ENCODE peak calls at places on chromosome 10, in ten cellular contexts. X, K, C, Z, R, J, E, H, V and F are unnamed samples.

GRCh38 chr10:132152896-132153580 is 33.7 kb upstream of the DPYSL4 start:
- DNase-seq in X (no peak), K (no peak), C (no peak), Z (no peak), R (no peak), J (no peak), E (no peak), H (no peak), V (no peak), F (no peak)

GRCh38 chr10:33749042-33749441 is 414.6 kb upstream of the NRP1 start:
- DNase-seq in X (no peak), K (no peak), C (no peak), Z (no peak), R (no peak), J (no peak), E (no peak), H (no peak), V (no peak), F (no peak)

GRCh38 chr10:79449181-79450146 is 4.0 kb upstream of the ZCCHC24 start:
- DNase-seq in X (no peak), K (no peak), C (no peak), Z (no peak), R (peak; percentile 30), J (no peak), E (peak; percentile 44), H (no peak), V (no peak), F (no peak)

GRCh38 chr10:33535866-33536265 is 201.4 kb upstream of the NRP1 start:
- DNase-seq in X (no peak), K (no peak), C (no peak), Z (no peak), R (no peak), J (no peak), E (no peak), H (no peak), V (no peak), F (no peak)

GRCh38 chr10:5775705-5776104 is 37.5 kb downstream of the GDI2 start:
- DNase-seq in X (peak; percentile 22), K (no peak), C (no peak), Z (no peak), R (peak; percentile 79), J (no peak), E (no peak), H (no peak), V (peak; percentile 31), F (no peak)

GRCh38 chr10:103850572-103850895 is 4.8 kb downstream of the SH3PXD2A start:
- DNase-seq in X (no peak), K (no peak), C (no peak), Z (no peak), R (no peak), J (no peak), E (no peak), H (no peak), V (no peak), F (no peak)

GRCh38 chr10:5547684-5547933 is 22.8 kb downstream of the CALML3 start:
- DNase-seq in X (no peak), K (no peak), C (no peak), Z (no peak), R (no peak), J (no peak), E (no peak), H (no peak), V (no peak), F (no peak)

GRCh38 chr10:59967079-59967478 is 60.7 kb upstream of the CCDC6 start:
- DNase-seq in X (no peak), K (no peak), C (no peak), Z (no peak), R (no peak), J (no peak), E (peak; percentile 12), H (no peak), V (no peak), F (peak; percentile 1)

GRCh38 chr10:77909755-77910375 is 16.7 kb downstream of the DLG5 start:
- DNase-seq in X (no peak), K (no peak), C (no peak), Z (peak; percentile 78), R (no peak), J (peak; percentile 17), E (no peak), H (peak; percentile 69), V (peak; percentile 66), F (no peak)

GRCh38 chr10:1504286-1504685 is 233.0 kb downstream of the ADARB2 start:
- DNase-seq in X (no peak), K (no peak), C (no peak), Z (no peak), R (no peak), J (no peak), E (no peak), H (no peak), V (no peak), F (no peak)

GRCh38 chr10:123913688-123914268 is 22.2 kb upstream of the CPXM2 start:
- DNase-seq in X (no peak), K (peak; percentile 70), C (no peak), Z (no peak), R (no peak), J (no peak), E (peak; percentile 66), H (peak; percentile 11), V (peak; percentile 26), F (no peak)

GRCh38 chr10:84008878-84009277 is 130.4 kb upstream of the GHITM start:
- DNase-seq in X (peak; percentile 50), K (peak; percentile 44), C (no peak), Z (no peak), R (peak; percentile 80), J (peak; percentile 67), E (peak; percentile 73), H (peak; percentile 7), V (no peak), F (no peak)

GRCh38 chr10:124012991-124013390 is 80.4 kb downstream of the CHST15 start:
- DNase-seq in X (no peak), K (no peak), C (no peak), Z (no peak), R (no peak), J (no peak), E (no peak), H (no peak), V (no peak), F (no peak)